ENCODE peak calls at places on chromosomes 7 and 10, in nine cellular contexts. C is GM06990; R is CD4-positive, CD25-positive, alpha-beta regulatory T cell; T is astrocyte of the spinal cord; O is NCI-H82; N is DMS153; Y is activated T-helper 1 cell treated with anti-CD3 and anti-CD28 coated beads, Interleukin-2, amount 50 U/mL, for 16 hours; A is MV-4-11; U is lower leg skin. G is an unnamed sample.

GRCh38 chr10:97648557-97649404 is 8.3 kb downstream of the PI4K2A start:
- DNase-seq in A (peak), O (no peak), Y (no peak), R (peak), T (peak), U (peak), N (no peak), C (peak), G (no peak)

GRCh38 chr10:121460733-121461132 is 137.5 kb downstream of the FGFR2 start:
- DNase-seq in O (no peak), C (no peak), T (peak), U (no peak), R (no peak), Y (no peak), A (no peak), N (no peak), G (no peak)

GRCh38 chr7:44103941-44104879 is at the start of gene AEBP1:
- DNase-seq in A (no peak), O (peak), C (no peak), U (no peak), R (peak), Y (no peak), N (no peak), T (peak), G (no peak)

GRCh38 chr10:44384601-44385422 is at the start of gene CXCL12:
- DNase-seq in R (no peak), C (peak), N (no peak), U (peak), A (no peak), O (no peak), T (peak), Y (no peak), G (no peak)

GRCh38 chr7:47786557-47787248 is 161.6 kb downstream of the PKD1L1 start:
- DNase-seq in Y (no peak), U (peak), R (no peak), N (no peak), T (peak), C (no peak), O (no peak), A (peak), G (no peak)

GRCh38 chr10:132869621-132870020 is 72.7 kb downstream of the CFAP46 start:
- DNase-seq in T (no peak), N (no peak), C (no peak), U (no peak), O (no peak), Y (no peak), R (no peak), A (no peak), G (no peak)

GRCh38 chr7:12146813-12147212 is 64.3 kb upstream of the TMEM106B start:
- DNase-seq in O (no peak), Y (no peak), U (no peak), R (no peak), C (no peak), N (no peak), T (no peak), A (no peak), G (no peak)

GRCh38 chr10:125112697-125113494 is 47.5 kb downstream of the CTBP2 start:
- DNase-seq in N (no peak), T (peak), A (no peak), O (no peak), C (no peak), R (no peak), U (no peak), Y (no peak), G (no peak)

G was measured in NCI-H510A.